ENCODE peak calls at places on chromosomes 1 and 21, in nine cellular contexts. E, Z, Y, O, U, K, I, D and R are unnamed samples.

GRCh38 chr1:211735208-211736170 is 60.1 kb upstream of the NEK2 start:
- DNase-seq in E (peak; percentile 60), Z (no peak), Y (no peak), O (no peak), U (no peak), K (no peak), I (peak; percentile 26), D (no peak), R (peak; percentile 83)

GRCh38 chr1:207021876-207022596 is 10.5 kb downstream of the C1orf116 start:
- DNase-seq in E (no peak), Z (no peak), Y (no peak), O (no peak), U (no peak), K (no peak), I (no peak), D (no peak), R (no peak)

GRCh38 chr1:116671835-116672234 is 4.3 kb upstream of the IGSF3 start:
- DNase-seq in E (no peak), Z (no peak), Y (no peak), O (no peak), U (no peak), K (no peak), I (no peak), D (no peak), R (no peak)

GRCh38 chr1:77282187-77282865 is 507 bp downstream of the AK5 start:
- DNase-seq in E (no peak), Z (no peak), Y (no peak), O (no peak), U (no peak), K (no peak), I (peak; percentile 7), D (no peak), R (no peak)

GRCh38 chr21:45293726-45294401 is 6.2 kb upstream of the POFUT2 start:
- DNase-seq in E (peak; percentile 80), Z (peak; percentile 13), Y (no peak), O (peak; percentile 54), U (peak; percentile 80), K (peak; percentile 24), I (no peak), D (no peak), R (peak; percentile 47)

GRCh38 chr1:119885903-119886783 is 10.2 kb downstream of the ADAM30 start:
- DNase-seq in E (peak; percentile 43), Z (no peak), Y (peak; percentile 32), O (peak; percentile 24), U (no peak), K (peak; percentile 74), I (peak; percentile 81), D (no peak), R (no peak)

GRCh38 chr1:173482683-173483082 is 5.5 kb downstream of the PRDX6 start:
- DNase-seq in E (no peak), Z (no peak), Y (no peak), O (no peak), U (no peak), K (no peak), I (no peak), D (no peak), R (no peak)

GRCh38 chr1:170075186-170075585 is 691 bp upstream of the KIFAP3 start:
- DNase-seq in E (peak; percentile 26), Z (no peak), Y (no peak), O (peak; percentile 20), U (no peak), K (no peak), I (peak; percentile 13), D (no peak), R (no peak)

GRCh38 chr1:47527653-47528272 is 89.9 kb downstream of the FOXD2 start:
- DNase-seq in E (no peak), Z (no peak), Y (no peak), O (no peak), U (no peak), K (peak; percentile 63), I (peak; percentile 65), D (no peak), R (no peak)

GRCh38 chr1:46008585-46008984 is 123.8 kb downstream of the PIK3R3 start:
- DNase-seq in E (no peak), Z (no peak), Y (no peak), O (no peak), U (no peak), K (no peak), I (no peak), D (no peak), R (no peak)

GRCh38 chr1:220222939-220223338 is 49.3 kb downstream of the RAB3GAP2 start:
- DNase-seq in E (no peak), Z (no peak), Y (no peak), O (no peak), U (no peak), K (no peak), I (no peak), D (no peak), R (no peak)

DNA sequence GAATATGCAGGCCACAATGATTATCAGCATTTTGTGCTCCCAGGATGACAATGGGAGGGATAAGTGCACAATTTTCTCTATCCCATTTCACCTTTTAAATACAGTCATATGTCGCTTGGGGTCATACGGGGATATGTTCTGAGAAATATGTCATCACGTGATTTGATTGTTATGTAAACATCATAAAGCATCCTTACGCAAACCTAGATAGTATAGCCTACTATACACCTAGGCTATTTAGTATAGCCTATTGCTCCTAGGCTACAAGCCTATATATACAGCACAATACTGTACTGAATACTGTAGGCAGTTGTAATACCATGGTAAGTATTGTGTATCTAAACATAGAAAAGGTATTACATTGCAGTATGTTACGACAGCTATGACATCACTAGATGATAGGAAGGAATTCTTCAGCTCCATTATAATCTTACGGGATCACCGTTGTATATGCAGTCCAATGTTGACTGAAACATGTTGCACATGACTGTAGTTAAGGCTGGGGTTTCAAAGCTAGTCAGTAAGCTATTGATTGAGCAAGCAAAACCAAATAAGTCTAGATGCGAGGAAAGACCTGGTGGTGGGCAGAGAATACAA is 18.9 kb downstream of the RUSC1 start:
- DNase-seq in E (no peak), Z (no peak), Y (no peak), O (no peak), U (no peak), K (no peak), I (no peak), D (no peak), R (no peak)
- H3K36me3 ChIP-seq in E (no peaks in the 10 kb centered on the region), Z (peaks cover 2% of the 10 kb centered on the region), Y (peaks cover 63% of the 10 kb centered on the region), O (no peaks in the 10 kb centered on the region), U (peaks cover 90% of the 10 kb centered on the region), K (peaks cover 78% of the 10 kb centered on the region), I (peaks cover 44% of the 10 kb centered on the region), D (peaks cover 4% of the 10 kb centered on the region), R (peaks cover 16% of the 10 kb centered on the region)

DNA sequence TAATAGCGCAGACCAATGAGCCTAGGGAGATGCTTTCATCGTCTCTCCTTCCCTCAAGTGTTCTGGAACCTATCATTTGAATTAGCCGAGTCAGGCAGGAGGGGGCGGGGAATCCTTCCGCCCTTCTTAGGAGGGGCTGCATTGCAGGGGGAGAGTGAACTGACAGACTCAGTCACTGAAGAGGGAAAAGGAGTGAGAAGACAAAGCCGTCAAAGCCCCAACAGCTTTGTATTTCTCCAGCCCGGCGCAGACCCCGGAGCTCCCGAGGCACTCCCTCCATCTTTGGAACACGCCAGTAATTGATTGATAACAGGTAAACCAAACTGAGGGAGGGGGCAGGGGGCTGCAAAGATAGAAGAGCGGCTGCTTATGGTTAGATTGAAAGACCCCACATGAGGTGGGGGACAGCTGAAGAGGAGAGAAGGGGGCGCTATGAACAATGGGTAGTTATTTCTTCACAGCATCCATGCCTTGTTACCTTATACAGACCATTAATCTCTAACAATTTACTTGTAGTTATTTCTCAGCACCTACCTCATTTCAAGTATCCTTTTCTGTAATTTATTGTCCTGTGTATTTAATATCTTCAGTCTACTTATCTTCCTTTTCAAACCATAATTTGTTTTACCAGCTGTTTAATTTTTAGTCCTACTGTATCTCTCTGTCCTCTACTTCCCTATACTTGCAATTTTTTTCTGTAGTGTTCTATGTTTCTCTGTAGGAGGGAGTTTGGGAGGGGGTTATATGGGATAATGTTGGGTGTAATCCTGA is at the start of gene MLLT11:
- DNase-seq in E (peak; percentile 73), Z (no peak), Y (peak; percentile 62), O (peak; percentile 81), U (no peak), K (no peak), I (peak; percentile 31), D (no peak), R (no peak)
- TF ChIP-seq POLR2A in E (no peak), Z (no peak), Y (no peak), O (peak; percentile 39), U (no peak), K (no peak), I (no peak), D (no peak), R (no peak)

GRCh38 chr1:26761217-26761616 is 26.5 kb upstream of the PIGV start:
- DNase-seq in E (no peak), Z (no peak), Y (no peak), O (no peak), U (no peak), K (no peak), I (no peak), D (no peak), R (no peak)
- H3K36me3 ChIP-seq in E (no peaks in the 10 kb centered on the region), Z (no peaks in the 10 kb centered on the region), Y (peaks cover 19% of the 10 kb centered on the region), O (no peaks in the 10 kb centered on the region), U (peaks cover 72% of the 10 kb centered on the region), K (peaks cover 62% of the 10 kb centered on the region), I (peaks cover 43% of the 10 kb centered on the region), D (peaks cover 27% of the 10 kb centered on the region), R (no peaks in the 10 kb centered on the region)

DNA sequence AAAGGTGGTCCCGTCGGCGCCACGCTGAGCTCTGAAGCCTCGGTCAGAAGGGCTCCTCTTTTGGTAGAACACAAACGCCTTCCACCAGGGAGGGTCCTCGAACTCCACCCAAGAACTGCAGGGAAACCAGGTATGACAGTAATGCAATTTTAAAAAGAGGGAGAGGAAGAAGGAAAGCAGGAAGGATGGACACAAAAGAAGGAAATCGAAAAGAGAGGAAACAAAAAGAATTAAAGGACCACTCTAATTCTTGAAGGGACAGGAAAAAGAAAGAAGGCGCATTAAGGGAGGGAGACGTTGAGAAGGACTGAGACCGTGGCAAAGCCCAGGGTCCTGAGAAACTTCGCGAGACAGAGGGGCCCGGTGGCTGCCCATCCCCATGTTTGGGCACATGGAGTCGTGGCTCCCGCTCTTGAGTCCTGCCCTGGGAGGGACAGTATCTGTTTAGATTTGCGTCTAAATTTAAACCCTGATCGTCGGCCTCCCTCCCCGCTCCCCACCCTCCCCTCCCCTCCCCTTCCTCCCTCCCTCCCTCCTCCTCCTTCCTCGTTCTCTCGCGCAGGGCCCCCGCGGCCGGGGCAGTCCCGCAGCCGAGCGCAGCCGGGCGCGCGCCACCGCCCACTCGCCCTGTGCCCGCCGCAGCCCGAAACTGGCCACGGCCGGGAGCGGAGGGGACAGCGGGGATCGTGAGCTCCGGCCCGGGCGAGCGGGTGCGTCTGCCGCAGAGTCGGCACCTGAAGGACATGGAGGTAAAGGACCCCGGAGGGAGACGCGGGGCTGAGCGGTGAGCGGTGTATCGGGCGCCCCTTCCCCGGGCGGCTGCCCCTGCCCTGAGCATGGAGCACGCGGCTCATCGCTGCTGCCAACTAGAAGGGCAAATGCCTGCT is at the start of gene RCSD1:
- DNase-seq in E (peak; percentile 20), Z (no peak), Y (peak; percentile 79), O (peak; percentile 15), U (no peak), K (peak; percentile 47), I (peak; percentile 9), D (no peak), R (no peak)
- TF ChIP-seq POLR2A in E (no peak), Z (no peak), Y (no peak), O (no peak), U (no peak), K (no peak), I (no peak), D (no peak), R (no peak)

DNA sequence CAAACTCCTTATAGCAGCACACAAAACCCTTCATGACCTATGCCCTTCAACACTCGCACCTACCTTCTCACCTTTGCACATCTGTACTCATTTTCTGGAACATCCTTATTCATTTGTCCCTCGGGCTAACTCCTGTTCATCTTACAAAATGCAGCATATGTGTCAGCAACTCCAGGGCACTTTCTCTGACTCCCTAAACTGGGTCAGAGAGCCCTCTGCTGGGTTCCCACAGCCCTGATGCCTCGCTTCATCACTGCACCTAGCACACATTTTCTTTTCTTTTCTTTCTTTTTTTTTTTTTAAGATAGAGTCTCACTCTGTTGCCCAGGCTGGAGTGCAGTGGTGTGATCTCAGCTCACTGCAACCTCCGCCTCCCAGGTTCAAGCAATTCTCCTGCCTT is 54.0 kb downstream of the RAB3B start:
- DNase-seq in E (no peak), Z (no peak), Y (no peak), O (no peak), U (no peak), K (no peak), I (no peak), D (no peak), R (no peak)
- H3K36me3 ChIP-seq in E (no peaks in the 10 kb centered on the region), Z (no peaks in the 10 kb centered on the region), Y (no peaks in the 10 kb centered on the region), O (no peaks in the 10 kb centered on the region), U (no peaks in the 10 kb centered on the region), K (no peaks in the 10 kb centered on the region), I (no peaks in the 10 kb centered on the region), D (no peaks in the 10 kb centered on the region), R (no peaks in the 10 kb centered on the region)